ENCODE peak calls at places on chromosomes 4 and X, in nine cellular contexts. One of them, this sample, is unnamed.

GRCh38 chr4:117085185-117085701 is at the start of gene TRAM1L1:
- DNase-seq in lung microvascular endothelial cell: no peak
- DNase-seq in osteocyte: peak; percentile 94
- DNase-seq in GM10248: peak; percentile 32
- DNase-seq in LHCN-M2: peak; percentile 85
- DNase-seq in kidney tubule cell: peak; percentile 83
- DNase-seq in BJ: peak; percentile 7
- DNase-seq in EL: peak; percentile 35
- DNase-seq in frontal cortex: peak; percentile 50
- DNase-seq in this sample: peak; percentile 83

GRCh38 chr4:183987987-183988392 is 82.9 kb downstream of the STOX2 start:
- DNase-seq in lung microvascular endothelial cell: peak; percentile 82
- DNase-seq in osteocyte: no peak
- DNase-seq in GM10248: no peak
- DNase-seq in LHCN-M2: peak; percentile 67
- DNase-seq in kidney tubule cell: peak; percentile 94
- DNase-seq in BJ: peak; percentile 40
- DNase-seq in EL: peak; percentile 78
- DNase-seq in frontal cortex: peak; percentile 60
- DNase-seq in this sample: peak; percentile 95

GRCh38 chr4:165326831-165327210 is 648 bp upstream of the MSMO1 start:
- DNase-seq in lung microvascular endothelial cell: peak; percentile 56
- DNase-seq in osteocyte: no peak
- DNase-seq in GM10248: peak; percentile 39
- DNase-seq in LHCN-M2: peak; percentile 50
- DNase-seq in kidney tubule cell: peak; percentile 52
- DNase-seq in BJ: no peak
- DNase-seq in EL: no peak
- DNase-seq in frontal cortex: peak; percentile 15
- DNase-seq in this sample: peak; percentile 66

GRCh38 chr4:141890279-141890678 is 253.9 kb downstream of the IL15 start:
- DNase-seq in lung microvascular endothelial cell: no peak
- DNase-seq in osteocyte: no peak
- DNase-seq in GM10248: no peak
- DNase-seq in LHCN-M2: no peak
- DNase-seq in kidney tubule cell: no peak
- DNase-seq in BJ: no peak
- DNase-seq in EL: no peak
- DNase-seq in frontal cortex: no peak
- DNase-seq in this sample: no peak

GRCh38 chr4:185820119-185821028 is 8.4 kb upstream of the SORBS2 start:
- DNase-seq in lung microvascular endothelial cell: no peak
- DNase-seq in osteocyte: no peak
- DNase-seq in GM10248: no peak
- DNase-seq in LHCN-M2: no peak
- DNase-seq in kidney tubule cell: no peak
- DNase-seq in BJ: no peak
- DNase-seq in EL: no peak
- DNase-seq in frontal cortex: no peak
- DNase-seq in this sample: peak; percentile 57

GRCh38 chrX:15674514-15674898 is 9.9 kb upstream of the CLTRN start:
- DNase-seq in lung microvascular endothelial cell: peak; percentile 95
- DNase-seq in osteocyte: no peak
- DNase-seq in GM10248: peak; percentile 88
- DNase-seq in LHCN-M2: peak; percentile 87
- DNase-seq in kidney tubule cell: peak; percentile 97
- DNase-seq in BJ: peak; percentile 59
- DNase-seq in EL: peak; percentile 89
- DNase-seq in frontal cortex: peak; percentile 58
- DNase-seq in this sample: peak; percentile 97

GRCh38 chr4:4659871-4660651 is 118.2 kb upstream of the STX18 start:
- DNase-seq in lung microvascular endothelial cell: peak; percentile 87
- DNase-seq in osteocyte: no peak
- DNase-seq in GM10248: no peak
- DNase-seq in LHCN-M2: peak; percentile 89
- DNase-seq in kidney tubule cell: peak; percentile 64
- DNase-seq in BJ: peak; percentile 66
- DNase-seq in EL: peak; percentile 91
- DNase-seq in frontal cortex: no peak
- DNase-seq in this sample: peak; percentile 22

GRCh38 chr4:3128058-3128457 is 53.6 kb downstream of the HTT start:
- DNase-seq in lung microvascular endothelial cell: no peak
- DNase-seq in osteocyte: no peak
- DNase-seq in GM10248: no peak
- DNase-seq in LHCN-M2: no peak
- DNase-seq in kidney tubule cell: no peak
- DNase-seq in BJ: no peak
- DNase-seq in EL: no peak
- DNase-seq in frontal cortex: no peak
- DNase-seq in this sample: no peak

This sample was measured in DMS53.